ENCODE peak calls at places on chromosomes 16 and 17, in five cellular contexts. X, G, K, C and F are unnamed samples.

GRCh38 chr16:66361604-66362135 is 4.8 kb upstream of the CDH5 start:
- DNase-seq in X (no peak), G (no peak), K (no peak), C (no peak), F (no peak)

GRCh38 chr16:85393674-85394510 is 219.2 kb upstream of the GSE1 start:
- DNase-seq in X (peak; percentile 26), G (peak; percentile 94), K (peak; percentile 66), C (peak; percentile 51), F (peak; percentile 93)

GRCh38 chr17:73560661-73561060 is 83.6 kb downstream of the SDK2 start:
- DNase-seq in X (no peak), G (no peak), K (no peak), C (no peak), F (no peak)

GRCh38 chr16:88072571-88073001 is 121.4 kb downstream of the BANP start:
- DNase-seq in X (no peak), G (no peak), K (no peak), C (no peak), F (peak; percentile 14)

GRCh38 chr17:57455063-57455914 is 199.0 kb downstream of the MSI2 start:
- DNase-seq in X (no peak), G (no peak), K (no peak), C (peak; percentile 38), F (no peak)

GRCh38 chr17:7083592-7083991 is 3.5 kb upstream of the CLEC10A start:
- DNase-seq in X (no peak), G (no peak), K (no peak), C (no peak), F (no peak)

GRCh38 chr17:66359351-66359750 is 56.9 kb downstream of the PRKCA start:
- DNase-seq in X (no peak), G (no peak), K (no peak), C (no peak), F (no peak)

GRCh38 chr16:58863042-58863441 is 128.9 kb upstream of the GOT2 start:
- DNase-seq in X (no peak), G (no peak), K (no peak), C (no peak), F (no peak)

GRCh38 chr16:66935319-66936011 is at the start of gene CES2:
- DNase-seq in X (no peak), G (peak; percentile 51), K (peak; percentile 58), C (peak; percentile 53), F (no peak)

GRCh38 chr16:70685061-70685937 is 554 bp downstream of the MTSS2 start:
- DNase-seq in X (no peak), G (no peak), K (peak; percentile 37), C (no peak), F (peak; percentile 60)

GRCh38 chr17:76501827-76502307 is 644 bp upstream of the RHBDF2 start:
- DNase-seq in X (no peak), G (no peak), K (no peak), C (no peak), F (no peak)

GRCh38 chr17:82396601-82397435 is 21.3 kb upstream of the HEXD start:
- DNase-seq in X (peak; percentile 46), G (no peak), K (peak; percentile 45), C (peak; percentile 99), F (no peak)

GRCh38 chr17:31877911-31878702 is 19.1 kb upstream of the COPRS start:
- DNase-seq in X (peak; percentile 24), G (no peak), K (no peak), C (no peak), F (no peak)

GRCh38 chr17:60819447-60820130 is 141.9 kb downstream of the BCAS3 start:
- DNase-seq in X (no peak), G (no peak), K (no peak), C (no peak), F (no peak)

GRCh38 chr17:78401246-78401645 is 22.8 kb downstream of the PGS1 start:
- DNase-seq in X (no peak), G (no peak), K (no peak), C (peak; percentile 72), F (no peak)

GRCh38 chr17:28744104-28744801 is 442 bp downstream of the TRAF4 start:
- DNase-seq in X (no peak), G (peak; percentile 87), K (peak; percentile 47), C (peak; percentile 36), F (peak; percentile 91)

GRCh38 chr17:59815965-59816364 is 76.8 kb downstream of the TUBD1 start:
- DNase-seq in X (no peak), G (no peak), K (no peak), C (peak; percentile 70), F (no peak)

GRCh38 chr16:30033270-30033669 is 2.2 kb upstream of the TLCD3B start:
- DNase-seq in X (no peak), G (no peak), K (no peak), C (no peak), F (no peak)

GRCh38 chr16:30032083-30032819 is 1.2 kb upstream of the TLCD3B start:
- DNase-seq in X (no peak), G (peak; percentile 78), K (no peak), C (peak; percentile 58), F (peak; percentile 81)

GRCh38 chr16:30030011-30030685 is 923 bp downstream of the TLCD3B start:
- DNase-seq in X (no peak), G (no peak), K (no peak), C (no peak), F (peak; percentile 40)

GRCh38 chr16:30031477-30031918 is 427 bp upstream of the TLCD3B start:
- DNase-seq in X (no peak), G (no peak), K (no peak), C (no peak), F (no peak)

GRCh38 chr16:30030841-30031413 is at the start of gene TLCD3B:
- DNase-seq in X (no peak), G (peak; percentile 51), K (no peak), C (no peak), F (peak; percentile 79)
- TF ChIP-seq CTCF in X (no peak), G (no peak), K (no peak), C (no peak), F (no peak)

GRCh38 chr17:39705786-39706348 is 6.0 kb downstream of the ERBB2 start:
- DNase-seq in X (no peak), G (no peak), K (no peak), C (no peak), F (no peak)
- TF ChIP-seq CTCF in X (peak; percentile 7), G (no peak), K (no peak), C (no peak), F (no peak)

GRCh38 chr17:55825213-55825612 is 74.4 kb downstream of the PCTP start:
- DNase-seq in X (no peak), G (no peak), K (no peak), C (no peak), F (no peak)
- TF ChIP-seq CTCF in X (no peak), G (no peak), K (peak; percentile 51), C (no peak), F (no peak)

DNA sequence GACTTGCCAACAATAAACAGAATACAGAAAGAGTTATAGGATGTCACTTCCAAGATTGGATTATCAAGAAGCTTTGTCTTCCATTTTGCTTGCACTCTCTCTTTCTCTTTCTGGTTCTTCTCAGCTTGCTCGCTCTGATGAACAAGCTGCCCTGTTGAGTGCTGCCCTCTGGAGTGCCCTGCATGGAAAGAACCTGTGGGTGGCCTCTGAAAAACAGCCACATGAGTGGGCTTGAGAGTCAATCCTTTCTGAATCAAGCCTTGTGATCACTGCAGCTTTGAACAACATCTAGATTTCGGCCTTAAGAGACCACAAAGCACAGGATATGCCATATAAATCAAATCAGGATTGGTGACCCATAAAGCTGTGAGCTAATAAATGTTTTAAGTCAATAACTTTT is 185.1 kb downstream of the KIF2B start:
- DNase-seq in X (no peak), G (no peak), K (no peak), C (no peak), F (no peak)
- TF ChIP-seq CTCF in X (no peak), G (no peak), K (no peak), C (no peak), F (no peak)

GRCh38 chr16:31009894-31010293 is 544 bp downstream of the STX1B start:
- DNase-seq in X (no peak), G (no peak), K (no peak), C (no peak), F (peak; percentile 42)
- TF ChIP-seq CTCF in X (no peak), G (no peak), K (no peak), C (peak; percentile 30), F (no peak)

DNA sequence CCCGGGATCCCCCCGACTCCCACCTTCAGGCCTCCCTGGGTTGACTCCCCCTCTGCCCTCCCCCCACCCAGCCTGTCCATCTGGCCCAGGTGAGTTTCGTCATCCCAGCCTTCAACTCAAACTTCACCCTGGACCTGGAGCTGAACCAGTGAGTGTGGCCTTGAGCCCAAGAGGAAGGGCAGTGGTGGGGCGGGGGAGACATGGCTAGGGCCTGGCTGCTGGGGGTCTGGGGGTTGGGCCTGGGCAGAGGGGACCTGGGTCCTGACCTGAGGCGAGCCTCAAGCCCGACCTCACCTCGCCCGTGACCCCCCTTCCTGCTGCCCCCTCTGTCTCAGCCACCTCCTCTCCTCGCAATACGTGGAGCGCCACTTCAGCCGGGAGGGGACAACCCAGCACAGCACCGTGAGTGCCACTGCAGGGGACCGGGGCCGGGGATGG is 10.9 kb downstream of the ADAM11 start:
- DNase-seq in X (no peak), G (no peak), K (no peak), C (no peak), F (no peak)
- TF ChIP-seq CTCF in X (no peak), G (no peak), K (no peak), C (no peak), F (no peak)

GRCh38 chr17:17479209-17479608 is 2.4 kb downstream of the MED9 start:
- DNase-seq in X (no peak), G (no peak), K (no peak), C (no peak), F (no peak)

GRCh38 chr17:17472333-17472920 is 4.4 kb upstream of the MED9 start:
- DNase-seq in X (no peak), G (no peak), K (no peak), C (no peak), F (no peak)

GRCh38 chr17:17476865-17477467 is at the start of gene MED9:
- DNase-seq in X (peak; percentile 90), G (peak; percentile 96), K (peak; percentile 94), C (peak; percentile 87), F (peak; percentile 96)

GRCh38 chr17:17469996-17470395 is 6.8 kb upstream of the MED9 start:
- DNase-seq in X (no peak), G (no peak), K (no peak), C (no peak), F (no peak)

GRCh38 chr17:17474341-17474740 is 2.5 kb upstream of the MED9 start:
- DNase-seq in X (no peak), G (no peak), K (no peak), C (no peak), F (no peak)
- TF ChIP-seq CTCF in X (no peak), G (no peak), K (no peak), C (no peak), F (no peak)

GRCh38 chr17:45666046-45666600 is 118.0 kb upstream of the CRHR1 start:
- DNase-seq in X (no peak), G (no peak), K (no peak), C (no peak), F (no peak)
- TF ChIP-seq CTCF in X (no peak), G (no peak), K (no peak), C (no peak), F (no peak)

DNA sequence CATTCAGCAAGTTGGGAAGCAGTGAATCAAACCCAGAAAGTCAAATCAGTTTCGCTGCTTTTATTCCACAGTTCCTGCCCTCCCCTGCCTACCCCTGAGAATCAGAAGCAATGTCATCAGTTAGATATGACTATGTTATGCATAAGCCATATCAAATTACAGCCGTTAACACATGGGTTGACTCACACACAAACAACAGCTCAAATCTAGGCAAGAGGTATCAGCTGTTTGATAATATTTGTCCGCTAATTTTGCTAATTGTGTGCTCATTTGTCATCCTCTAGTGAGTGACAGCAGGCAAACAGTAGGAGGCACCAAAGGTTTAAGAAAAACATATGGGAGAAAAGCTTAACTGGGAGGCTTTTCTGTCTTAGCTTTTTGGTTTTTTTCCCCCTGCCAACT is 327.4 kb upstream of the CCL2 start:
- DNase-seq in X (no peak), G (no peak), K (no peak), C (no peak), F (no peak)
- TF ChIP-seq CTCF in X (no peak), G (no peak), K (no peak), C (no peak), F (no peak)